ENCODE peak calls at places on chromosomes 6 and 20, in nine cellular contexts. Y is stomach, Z is A549, Q is upper lobe of left lung, K is sigmoid colon, S is ovary, U is SK-N-SH, R is K562, F is suprapubic skin. H is an unnamed sample.

GRCh38 chr20:9038791-9039190 is 30.1 kb upstream of the PLCB4 start:
- DNase-seq in U (no peak), K (no peak), R (no peak), Y (no peak), F (no peak), Z (no peak), Q (no peak), S (no peak), H (no peak)

GRCh38 chr6:27839303-27840081 is 72.7 kb downstream of the OR2B2 start:
- DNase-seq in K (no peak), U (peak), F (no peak), S (peak), Z (peak), Y (peak), Q (no peak), R (peak), H (peak)

GRCh38 chr20:51631011-51631950 is 88.8 kb upstream of the NFATC2 start:
- DNase-seq in Y (no peak), S (peak), R (peak), F (peak), Q (no peak), U (peak), K (peak), Z (peak), H (peak)

GRCh38 chr6:35305117-35305516 is 7.5 kb downstream of the DEF6 start:
- DNase-seq in S (no peak), Q (no peak), U (no peak), R (peak), F (no peak), K (peak), Z (no peak), Y (no peak), H (no peak)

GRCh38 chr6:106789436-106790145 is 160.2 kb downstream of the QRSL1 start:
- DNase-seq in Y (no peak), F (no peak), K (no peak), Q (no peak), Z (no peak), S (no peak), U (no peak), R (no peak), H (no peak)

GRCh38 chr20:58246346-58246745 is 17.9 kb upstream of the ANKRD60 start:
- DNase-seq in F (no peak), R (peak), S (no peak), Q (no peak), U (no peak), Y (no peak), Z (peak), K (no peak), H (no peak)

GRCh38 chr20:49560646-49561045 is 7.3 kb downstream of the PTGIS start:
- DNase-seq in U (no peak), Y (peak), F (peak), Q (no peak), Z (no peak), K (peak), R (no peak), S (no peak), H (peak)

GRCh38 chr6:82086944-82087343 is 160.6 kb downstream of the IBTK start:
- DNase-seq in Z (peak), R (no peak), K (no peak), S (no peak), Q (no peak), U (no peak), F (no peak), Y (no peak), H (no peak)

GRCh38 chr6:47473791-47474351 is 3.7 kb upstream of the CD2AP start:
- DNase-seq in S (no peak), Y (no peak), U (no peak), K (no peak), Z (no peak), F (no peak), Q (no peak), R (no peak), H (no peak)

GRCh38 chr20:53975761-53976160 is 94.6 kb downstream of the BCAS1 start:
- DNase-seq in S (no peak), U (no peak), Q (peak), F (no peak), R (no peak), K (no peak), Z (no peak), Y (no peak), H (no peak)

GRCh38 chr6:124495316-124496176 is 466.7 kb upstream of the RNF217 start:
- DNase-seq in F (no peak), Y (no peak), U (no peak), R (no peak), S (no peak), Z (no peak), K (no peak), Q (no peak), H (no peak)

GRCh38 chr6:112910256-112910655 is 563.1 kb downstream of the RFPL4B start:
- DNase-seq in Z (no peak), K (no peak), S (no peak), Q (no peak), U (no peak), F (no peak), Y (no peak), R (no peak), H (no peak)

GRCh38 chr20:10454135-10454750 is 19.1 kb downstream of the SLX4IP start:
- DNase-seq in U (no peak), Y (no peak), S (no peak), F (no peak), Z (no peak), R (no peak), K (no peak), Q (no peak), H (no peak)

GRCh38 chr6:45717715-45718114 is 297.9 kb downstream of the CLIC5 start:
- DNase-seq in K (no peak), U (no peak), F (no peak), Y (no peak), Q (no peak), Z (no peak), S (no peak), R (no peak), H (no peak)

GRCh38 chr6:137811121-137811911 is 55.7 kb upstream of the TNFAIP3 start:
- DNase-seq in R (peak), Y (peak), Z (peak), K (peak), F (peak), U (no peak), S (no peak), Q (no peak), H (peak)

GRCh38 chr6:110878751-110879539 is 4.4 kb downstream of the AMD1 start:
- DNase-seq in Q (no peak), S (no peak), Z (peak), U (peak), R (peak), F (no peak), K (no peak), Y (no peak), H (peak)

GRCh38 chr6:96812077-96812703 is 25.1 kb downstream of the GPR63 start:
- DNase-seq in S (no peak), K (no peak), Q (no peak), R (no peak), Y (no peak), Z (no peak), F (no peak), U (no peak), H (no peak)

GRCh38 chr20:44355503-44356352 is at the start of gene HNF4A:
- DNase-seq in R (no peak), Z (peak), Q (peak), K (no peak), F (no peak), Y (peak), S (no peak), U (no peak), H (peak)

GRCh38 chr6:14270925-14271791 is 153.6 kb downstream of the CD83 start:
- DNase-seq in S (no peak), Y (peak), Q (no peak), R (peak), U (no peak), Z (peak), F (peak), K (no peak), H (peak)

GRCh38 chr20:46571418-46571817 is 21.0 kb upstream of the OCSTAMP start:
- DNase-seq in F (no peak), S (no peak), Q (no peak), U (no peak), R (no peak), Z (no peak), K (peak), Y (no peak), H (no peak)

DNA sequence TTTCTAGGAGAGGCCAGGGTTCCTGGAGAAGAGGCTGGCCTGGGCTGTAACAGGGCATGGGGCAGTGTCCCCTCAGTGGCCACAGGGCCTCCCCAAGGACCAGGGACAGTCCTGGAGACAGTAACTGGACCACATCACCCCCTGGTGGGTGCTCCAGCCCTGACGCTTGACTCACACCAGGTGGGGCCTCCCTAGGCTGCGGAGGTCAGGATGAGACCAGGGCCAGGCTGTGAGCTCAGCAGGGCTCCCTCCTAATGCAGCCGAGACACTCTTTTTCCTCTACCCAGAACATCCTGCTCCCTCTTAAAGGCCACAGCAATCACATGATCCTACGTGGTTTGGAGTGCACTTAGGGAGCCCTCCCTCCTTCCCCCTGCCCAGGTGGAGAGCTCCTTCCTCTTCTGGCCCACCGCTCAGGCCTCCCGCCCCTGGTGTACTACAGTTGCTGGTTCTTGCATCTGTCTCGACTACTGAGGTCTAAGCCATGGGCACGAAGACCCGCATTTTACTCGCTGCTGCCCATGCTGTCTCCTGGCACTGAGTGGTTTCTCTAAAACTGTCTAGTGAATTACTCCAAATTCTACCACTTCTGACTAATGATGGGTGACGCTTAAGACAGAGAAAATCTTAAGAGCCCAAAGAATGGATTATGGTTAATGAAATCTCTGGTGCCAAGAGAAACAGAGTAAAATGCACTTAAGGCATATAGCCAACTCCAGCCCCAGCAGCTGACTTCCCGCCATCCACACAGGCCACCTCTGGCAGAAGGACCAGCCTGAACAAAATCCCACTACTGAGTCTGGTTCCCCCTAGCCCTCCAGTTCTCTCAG is 166.1 kb upstream of the CST7 start:
- DNase-seq in K (peak), F (no peak), S (no peak), U (peak), Y (no peak), R (peak), Q (no peak), Z (no peak), H (no peak)
- TF ChIP-seq CTCF in K (no peak), F (no peak), S (no peak), U (peak), Y (no peak), R (peak), Q (no peak), Z (no peak), H (no peak)

DNA sequence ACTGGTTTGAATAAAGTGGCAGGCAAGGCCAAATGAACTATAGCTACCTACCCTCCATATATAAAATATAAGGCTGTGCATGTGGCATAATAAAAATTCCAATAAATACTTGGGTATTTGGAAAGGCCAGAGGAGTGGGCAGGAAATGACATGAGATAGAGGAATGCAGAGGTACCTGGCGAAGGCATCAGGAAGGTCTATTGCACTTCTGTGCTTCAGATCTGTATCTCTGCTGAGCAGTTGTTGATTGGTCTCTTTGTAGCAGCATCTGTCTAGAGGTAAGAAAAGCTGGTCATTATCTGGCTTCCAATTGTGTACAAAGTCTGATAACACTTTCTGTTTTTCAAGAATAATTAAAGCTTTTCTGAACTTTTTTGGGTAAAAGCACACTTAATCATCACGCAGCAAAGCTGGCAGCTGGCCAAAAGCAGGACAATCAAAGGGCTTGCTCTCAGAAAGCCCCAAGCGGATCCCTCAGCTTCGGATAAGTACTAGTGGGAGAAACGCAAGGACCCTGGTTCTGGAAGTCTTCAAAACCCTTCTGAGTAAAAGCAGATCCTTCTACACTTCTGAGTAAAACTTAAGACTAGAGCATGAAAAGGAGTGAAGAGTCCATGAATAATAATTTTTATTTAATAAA is 120.1 kb upstream of the TCF21 start:
- DNase-seq in S (peak), Y (peak), Z (no peak), R (peak), U (no peak), Q (no peak), K (peak), F (no peak), H (no peak)
- TF ChIP-seq EP300 in S (no peak), Y (no peak), Z (no peak), R (no peak), U (no peak), Q (no peak), K (no peak), F (no peak), H (no peak)

GRCh38 chr6:154675602-154676088 is 57.6 kb upstream of the SCAF8 start:
- DNase-seq in Q (no peak), R (peak), Z (peak), K (peak), S (peak), U (peak), F (peak), Y (peak), H (peak)
- TF ChIP-seq CTCF in Q (peak), R (peak), Z (peak), K (peak), S (peak), U (peak), F (peak), Y (peak), H (peak)

GRCh38 chr20:42901689-42902518 is 287.8 kb downstream of the PTPRT start:
- DNase-seq in F (no peak), R (no peak), S (no peak), Z (no peak), U (no peak), K (peak), Q (no peak), Y (no peak), H (no peak)
- TF ChIP-seq EP300 in F (no peak), R (no peak), S (no peak), Z (no peak), U (no peak), K (no peak), Q (no peak), Y (no peak), H (no peak)

DNA sequence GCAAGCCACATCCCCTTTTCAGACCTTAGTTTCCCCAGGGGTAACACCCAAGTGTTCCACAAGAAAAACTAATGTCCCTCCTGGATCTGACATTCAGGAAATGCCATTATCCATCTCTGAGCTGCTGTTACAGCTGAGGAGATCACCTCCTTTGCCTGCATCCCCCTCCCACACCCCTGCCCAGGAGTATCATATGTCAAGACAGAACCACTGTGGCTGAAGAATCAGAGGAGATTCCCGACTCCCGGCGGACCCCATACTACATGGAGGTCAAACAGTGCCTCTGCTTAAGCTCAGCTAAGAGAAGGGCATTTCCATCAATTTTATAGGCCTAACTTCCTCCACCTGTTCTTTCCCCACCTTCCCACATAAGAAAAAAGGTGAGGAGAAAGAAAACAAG is 36.8 kb upstream of the LRFN2 start:
- DNase-seq in Z (no peak), U (no peak), S (no peak), F (no peak), K (no peak), R (no peak), Q (no peak), Y (no peak), H (no peak)
- TF ChIP-seq CTCF in Z (no peak), U (no peak), S (no peak), F (no peak), K (no peak), R (no peak), Q (no peak), Y (no peak), H (no peak)

DNA sequence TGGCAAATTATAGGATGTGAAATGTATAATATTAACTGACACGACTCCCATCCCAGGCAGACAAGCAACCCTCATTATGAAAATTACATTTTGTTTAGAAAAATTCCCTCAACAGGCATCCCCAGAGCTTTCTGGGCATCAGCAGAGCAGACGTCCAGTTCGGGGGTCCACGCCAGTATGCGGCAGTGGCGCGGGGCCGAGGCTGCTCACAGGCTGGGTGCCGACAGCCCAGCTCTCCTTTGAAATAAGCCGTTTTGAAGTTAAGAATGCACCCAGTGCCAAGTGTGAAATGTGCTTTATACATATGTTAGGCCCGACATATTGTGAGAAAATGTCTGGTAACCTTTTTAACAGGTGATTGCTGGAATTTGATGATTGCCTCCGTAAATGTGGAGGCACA is 50.4 kb downstream of the RPP40 start:
- DNase-seq in R (no peak), U (no peak), Y (no peak), Q (peak), F (no peak), Z (no peak), S (no peak), K (no peak), H (no peak)
- TF ChIP-seq EP300 in R (no peak), U (no peak), Y (no peak), Q (no peak), F (no peak), Z (no peak), S (no peak), K (no peak), H (no peak)